ENCODE peak calls at places on chromosomes 3 and 15, in four cellular contexts. J is K562, K is HL-60, C is GM12878. H is an unnamed sample.

GRCh38 chr3:13016083-13016725 is 57.0 kb downstream of the IQSEC1 start:
- DNase-seq in K (peak; percentile 55), C (peak; percentile 70), J (no peak), H (peak; percentile 57)

GRCh38 chr15:98567951-98568350 is 80.4 kb upstream of the IGF1R start:
- DNase-seq in C (no peak), K (no peak), J (no peak), H (no peak)

GRCh38 chr3:148861277-148861869 is 3.7 kb upstream of the CPA3 start:
- DNase-seq in J (peak; percentile 31), K (no peak), C (no peak), H (peak; percentile 18)

GRCh38 chr15:42493694-42494093 is 1.7 kb upstream of the SNAP23 start:
- DNase-seq in K (peak; percentile 19), C (no peak), J (no peak), H (no peak)

GRCh38 chr15:37951999-37952398 is 17.6 kb downstream of the TMCO5A start:
- DNase-seq in C (no peak), K (no peak), J (no peak), H (no peak)

GRCh38 chr15:26352406-26352805 is 420.5 kb downstream of the GABRB3 start:
- DNase-seq in K (no peak), C (no peak), J (no peak), H (no peak)

GRCh38 chr3:43001094-43001553 is 22.0 kb downstream of the GASK1A start:
- DNase-seq in C (no peak), K (no peak), J (no peak), H (no peak)

GRCh38 chr3:154758109-154758868 is 321.8 kb upstream of the MME start:
- DNase-seq in C (no peak), K (no peak), J (no peak), H (no peak)

GRCh38 chr3:60363817-60364216 is 887.4 kb downstream of the FHIT start:
- DNase-seq in K (no peak), C (no peak), J (no peak), H (no peak)

GRCh38 chr3:30733229-30733628 is 126.8 kb downstream of the TGFBR2 start:
- DNase-seq in J (no peak), K (no peak), C (no peak), H (no peak)

GRCh38 chr3:162938073-162938472 is 1441.5 kb downstream of the OTOL1 start:
- DNase-seq in J (no peak), C (no peak), K (no peak), H (no peak)

GRCh38 chr3:111667621-111668239 is 72.6 kb upstream of the ZBED2 start:
- DNase-seq in J (no peak), C (peak; percentile 69), K (peak; percentile 93), H (peak; percentile 39)

GRCh38 chr3:18030371-18030870 is 288.0 kb upstream of the TBC1D5 start:
- DNase-seq in J (no peak), K (no peak), C (no peak), H (no peak)

GRCh38 chr3:29937185-29937584 is 656.3 kb downstream of the RBMS3 start:
- DNase-seq in K (no peak), J (no peak), C (no peak), H (no peak)

GRCh38 chr3:30954431-30954830 is 60.0 kb upstream of the GADL1 start:
- DNase-seq in K (no peak), J (no peak), C (no peak), H (no peak)

GRCh38 chr3:143171141-143171651 is 51.6 kb downstream of the CHST2 start:
- DNase-seq in C (peak; percentile 77), J (no peak), K (peak; percentile 62), H (no peak)

GRCh38 chr3:196740476-196741400 is 1.1 kb downstream of the PAK2 start:
- DNase-seq in C (no peak), J (peak; percentile 14), K (no peak), H (no peak)

GRCh38 chr15:78055923-78056713 is 21.4 kb downstream of the TBC1D2B start:
- DNase-seq in C (no peak), K (no peak), J (no peak), H (no peak)

DNA sequence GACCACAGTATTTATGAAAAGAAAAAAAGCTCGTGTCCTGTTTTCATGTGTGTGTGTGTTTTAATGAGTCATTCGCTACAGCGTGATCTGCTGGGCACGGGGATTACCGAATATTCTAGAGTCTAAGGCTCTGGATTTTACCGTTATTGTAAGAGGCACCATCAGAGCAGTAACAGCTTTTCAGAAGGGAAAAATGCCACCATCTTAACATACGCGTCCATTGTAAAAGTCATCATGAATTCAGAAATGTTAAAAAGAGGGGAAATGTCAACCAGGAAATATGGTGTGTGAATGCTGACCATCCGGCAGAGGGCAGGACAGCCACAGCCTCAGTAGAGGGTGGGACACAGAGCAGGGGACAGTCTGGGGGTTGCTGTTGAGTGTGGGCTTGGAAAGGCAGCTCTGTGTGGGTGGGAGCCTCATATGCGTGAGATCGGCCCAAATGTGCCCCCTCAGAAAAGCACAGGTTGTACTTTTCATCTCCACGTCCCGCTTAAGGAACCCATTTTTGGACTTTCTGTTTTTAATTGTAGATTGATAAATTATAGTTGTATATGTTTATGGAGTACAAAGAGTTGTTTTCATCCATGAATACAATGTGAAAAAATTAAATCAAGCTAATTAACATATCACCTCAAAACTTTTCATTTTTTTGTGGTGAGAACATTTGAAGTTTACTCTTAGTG is 69.6 kb downstream of the ASB7 start:
- DNase-seq in C (no peak), K (no peak), J (peak; percentile 63), H (no peak)
- TF ChIP-seq SPI1 in C (no peak), K (no peak), J (no peak), H (no peak)

GRCh38 chr3:182909318-182910040 is 70.9 kb downstream of the DCUN1D1 start:
- DNase-seq in K (no peak), J (peak; percentile 33), C (no peak), H (no peak)
- TF ChIP-seq SPI1 in K (no peak), J (no peak), C (no peak), H (no peak)

GRCh38 chr15:90893175-90894090 is 9.1 kb downstream of the FES start:
- DNase-seq in J (peak; percentile 23), K (no peak), C (no peak), H (no peak)
- TF ChIP-seq SPI1 in J (no peak), K (no peak), C (no peak), H (no peak)

DNA sequence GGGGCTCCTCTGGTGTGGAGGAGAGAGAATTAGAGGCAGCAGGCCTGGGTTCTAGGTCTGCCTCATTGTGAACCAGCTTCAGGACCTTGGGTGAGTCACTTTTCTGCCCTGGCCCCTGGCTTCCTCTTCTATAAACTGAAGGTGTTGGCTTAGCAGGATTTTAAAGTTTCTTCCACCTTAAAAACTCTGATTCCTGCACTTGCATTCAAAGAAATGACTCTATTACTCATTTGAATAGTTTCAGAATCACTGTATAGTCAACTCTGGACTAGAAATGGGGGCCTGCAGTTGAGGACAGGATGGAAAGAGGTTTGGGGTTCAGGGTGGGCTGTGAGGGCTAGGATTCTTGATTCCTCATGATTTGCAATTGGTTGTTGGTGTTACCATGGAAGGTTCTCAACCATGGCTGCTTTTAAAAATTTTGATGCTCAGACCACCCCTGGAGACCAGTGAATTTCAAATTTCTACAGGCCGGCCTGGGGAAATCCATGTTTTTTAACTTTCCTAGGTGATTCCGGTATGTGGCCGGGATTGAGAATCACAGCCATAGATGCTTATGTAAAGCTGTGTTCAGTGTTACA is 19.9 kb downstream of the SMAD3 start:
- DNase-seq in J (no peak), K (peak; percentile 66), C (no peak), H (no peak)
- TF ChIP-seq SPI1 in J (peak; percentile 10), K (peak; percentile 38), C (peak; percentile 70), H (peak; percentile 79)

DNA sequence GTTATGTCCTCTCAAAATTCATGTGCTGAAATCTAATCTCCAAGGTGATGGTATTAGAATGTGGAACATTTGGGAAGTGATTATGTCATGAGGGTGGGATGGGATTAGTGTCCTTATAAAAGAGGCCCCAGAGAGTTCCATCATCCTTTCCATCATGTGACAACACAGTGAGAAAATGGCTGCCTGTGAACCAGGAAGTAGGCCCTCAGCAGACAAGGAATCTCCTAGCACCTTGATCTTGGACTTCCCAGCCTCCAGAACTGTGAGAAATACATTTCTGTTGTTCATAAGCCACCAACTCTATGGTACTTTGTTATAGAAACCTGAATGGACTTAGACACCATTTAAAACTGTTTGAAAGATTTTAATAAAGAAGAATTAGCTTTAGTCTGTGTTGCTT is 20.8 kb downstream of the SUCNR1 start:
- DNase-seq in K (no peak), C (no peak), J (no peak), H (no peak)
- TF ChIP-seq SPI1 in K (no peak), C (no peak), J (no peak), H (no peak)

DNA sequence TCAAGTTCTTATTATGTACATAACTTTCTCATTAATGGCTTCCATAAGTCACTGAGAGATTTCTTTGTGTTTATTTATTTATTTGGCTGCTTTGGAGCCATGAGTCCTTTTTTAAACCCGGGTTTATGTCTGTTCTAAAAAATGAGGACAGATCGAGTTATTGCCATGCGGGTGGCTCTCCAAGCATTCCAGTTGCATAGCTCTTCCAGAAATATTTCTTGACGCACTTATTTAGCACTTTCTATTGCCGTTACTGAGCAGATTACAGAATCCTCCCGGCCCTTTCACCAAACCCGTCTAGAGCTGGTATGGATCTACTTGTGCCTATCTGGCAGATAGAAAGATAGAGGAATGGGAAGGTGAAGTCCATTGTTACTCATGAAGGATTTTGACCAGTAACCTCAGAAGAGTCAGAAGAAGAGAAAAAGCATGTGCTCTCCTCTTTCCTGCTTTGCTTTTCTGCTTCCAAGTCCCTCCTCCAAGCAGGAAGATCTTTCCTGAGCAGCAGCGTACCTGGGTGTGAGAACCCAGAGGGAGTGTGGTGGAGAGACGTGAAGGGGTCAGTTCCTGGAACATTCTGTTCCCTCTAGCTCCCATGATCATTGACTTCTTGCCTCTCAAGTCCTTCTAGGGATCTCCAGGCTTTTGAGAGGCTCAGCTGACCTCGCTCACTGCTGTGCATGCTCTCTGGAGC is 112.8 kb downstream of the LPP start:
- DNase-seq in C (no peak), J (no peak), K (no peak), H (no peak)
- TF ChIP-seq SPI1 in C (no peak), J (no peak), K (no peak), H (no peak)

DNA sequence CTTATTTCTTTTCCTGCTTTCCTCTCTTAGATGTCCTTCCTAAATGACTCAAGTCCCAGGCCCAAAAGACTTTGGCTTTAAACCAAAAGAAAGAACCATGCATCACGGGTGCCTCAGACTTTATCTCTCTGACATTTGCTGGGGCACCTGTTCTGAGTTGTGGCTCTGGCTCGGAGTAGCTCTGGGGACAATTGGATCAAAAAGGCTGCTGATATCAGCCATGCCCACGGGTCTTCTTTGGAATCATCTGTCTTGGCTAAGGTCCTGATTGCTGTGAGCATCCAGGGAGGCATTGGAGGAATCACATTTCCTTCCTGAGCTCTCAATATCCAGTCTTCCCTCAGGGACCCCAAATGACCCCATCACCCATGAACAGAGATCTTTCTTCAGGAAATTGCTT is 59.9 kb downstream of the CLSTN2 start:
- DNase-seq in K (no peak), J (no peak), C (no peak), H (no peak)
- TF ChIP-seq SPI1 in K (no peak), J (no peak), C (no peak), H (no peak)

GRCh38 chr15:70643783-70644125 is 119.6 kb downstream of the UACA start:
- DNase-seq in J (no peak), K (no peak), C (no peak), H (no peak)
- TF ChIP-seq SPI1 in J (no peak), K (no peak), C (no peak), H (no peak)

GRCh38 chr15:80026754-80027153 is 32.7 kb upstream of the ZFAND6 start:
- DNase-seq in K (peak; percentile 70), J (no peak), C (no peak), H (no peak)
- TF ChIP-seq SPI1 in K (no peak), J (no peak), C (no peak), H (no peak)

H was measured in GM12891.